ENCODE peak calls at places on chromosomes 11 and 22, in six cellular contexts. E is stomach, F is transverse colon, P is tibial nerve, T is A549, U is ovary. D is an unnamed sample.

GRCh38 chr11:124801636-124802312 is 1.6 kb upstream of the MSANTD2 start:
- DNase-seq in E (no peak), F (no peak), P (no peak), T (no peak), U (no peak), D (no peak)

GRCh38 chr11:111846640-111847039 is 24.7 kb downstream of the ALG9 start:
- DNase-seq in E (no peak), F (no peak), P (no peak), T (no peak), U (no peak), D (no peak)

GRCh38 chr22:46050451-46050845 is 73.5 kb upstream of the WNT7B start:
- DNase-seq in E (no peak), F (peak), P (no peak), T (no peak), U (peak), D (peak)

GRCh38 chr11:86182976-86183584 is 61.5 kb upstream of the EED start:
- DNase-seq in E (peak), F (peak), P (no peak), T (peak), U (no peak), D (no peak)

GRCh38 chr11:125170001-125170405 is 5.5 kb downstream of the PKNOX2 start:
- DNase-seq in E (no peak), F (no peak), P (no peak), T (no peak), U (no peak), D (peak)

GRCh38 chr11:35539781-35540281 is 14.4 kb upstream of the PAMR1 start:
- DNase-seq in E (no peak), F (peak), P (peak), T (no peak), U (peak), D (peak)

GRCh38 chr11:57205046-57205671 is 23.4 kb downstream of the LRRC55 start:
- DNase-seq in E (no peak), F (no peak), P (no peak), T (peak), U (no peak), D (no peak)

GRCh38 chr22:29095459-29095858 is 22.6 kb downstream of the KREMEN1 start:
- DNase-seq in E (no peak), F (no peak), P (no peak), T (no peak), U (no peak), D (no peak)

GRCh38 chr11:16942917-16943316 is 71.3 kb downstream of the PLEKHA7 start:
- DNase-seq in E (no peak), F (no peak), P (no peak), T (no peak), U (no peak), D (no peak)

GRCh38 chr11:134365011-134365925 is 33.5 kb downstream of the GLB1L2 start:
- DNase-seq in E (no peak), F (no peak), P (no peak), T (no peak), U (peak), D (peak)

GRCh38 chr22:36924151-36924698 is 10.8 kb downstream of the CSF2RB start:
- DNase-seq in E (no peak), F (no peak), P (no peak), T (no peak), U (no peak), D (no peak)

GRCh38 chr22:36922097-36922608 is 8.7 kb downstream of the CSF2RB start:
- DNase-seq in E (no peak), F (no peak), P (no peak), T (no peak), U (no peak), D (no peak)

GRCh38 chr22:36923458-36923784 is 10.0 kb downstream of the CSF2RB start:
- DNase-seq in E (no peak), F (no peak), P (no peak), T (no peak), U (no peak), D (no peak)

GRCh38 chr22:36922752-36923457 is 9.5 kb downstream of the CSF2RB start:
- DNase-seq in E (no peak), F (no peak), P (no peak), T (no peak), U (no peak), D (no peak)

GRCh38 chr22:36921309-36922096 is 8.1 kb downstream of the CSF2RB start:
- DNase-seq in E (peak), F (peak), P (no peak), T (no peak), U (no peak), D (no peak)
- TF ChIP-seq EP300 in E (no peak), F (no peak), P (no peak), T (no peak), U (no peak), D (no peak)

DNA sequence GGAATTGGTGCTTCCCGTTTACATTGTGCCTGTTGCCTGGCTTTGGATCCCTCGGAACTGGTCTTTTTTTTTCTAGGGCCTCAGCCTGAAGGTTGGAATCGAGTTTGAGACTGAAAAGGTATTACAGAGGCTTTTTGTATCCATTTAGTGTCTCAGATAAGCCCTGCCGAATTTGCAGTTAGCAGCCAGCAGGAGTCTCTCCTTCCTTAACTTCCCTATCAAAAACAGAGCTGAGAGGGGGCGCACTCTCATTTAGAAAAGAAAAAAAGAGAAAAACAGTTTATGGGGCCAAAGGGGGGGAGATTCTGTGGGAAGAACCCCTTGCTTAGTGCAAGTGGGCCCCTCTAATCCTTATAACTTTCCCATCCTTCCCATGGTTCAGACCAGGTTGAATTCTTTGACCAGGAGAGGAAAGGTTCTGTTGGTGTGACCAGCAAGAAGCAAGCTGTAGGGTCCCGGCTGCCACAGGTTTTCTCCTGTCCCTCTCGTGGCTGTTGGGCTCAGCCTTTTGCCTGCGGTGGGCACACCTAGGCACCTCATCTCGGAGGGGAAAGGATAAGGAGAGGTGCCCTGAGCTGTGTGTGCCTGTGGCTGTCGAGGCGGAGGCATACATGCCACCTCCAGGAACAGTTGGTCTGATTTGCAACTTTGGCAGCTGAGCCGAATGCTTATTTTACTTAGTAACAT is 565.1 kb upstream of the CNTN5 start:
- DNase-seq in E (no peak), F (no peak), P (no peak), T (no peak), U (no peak), D (no peak)
- TF ChIP-seq CTCF in E (no peak), F (no peak), P (no peak), T (no peak), U (no peak), D (no peak)

DNA sequence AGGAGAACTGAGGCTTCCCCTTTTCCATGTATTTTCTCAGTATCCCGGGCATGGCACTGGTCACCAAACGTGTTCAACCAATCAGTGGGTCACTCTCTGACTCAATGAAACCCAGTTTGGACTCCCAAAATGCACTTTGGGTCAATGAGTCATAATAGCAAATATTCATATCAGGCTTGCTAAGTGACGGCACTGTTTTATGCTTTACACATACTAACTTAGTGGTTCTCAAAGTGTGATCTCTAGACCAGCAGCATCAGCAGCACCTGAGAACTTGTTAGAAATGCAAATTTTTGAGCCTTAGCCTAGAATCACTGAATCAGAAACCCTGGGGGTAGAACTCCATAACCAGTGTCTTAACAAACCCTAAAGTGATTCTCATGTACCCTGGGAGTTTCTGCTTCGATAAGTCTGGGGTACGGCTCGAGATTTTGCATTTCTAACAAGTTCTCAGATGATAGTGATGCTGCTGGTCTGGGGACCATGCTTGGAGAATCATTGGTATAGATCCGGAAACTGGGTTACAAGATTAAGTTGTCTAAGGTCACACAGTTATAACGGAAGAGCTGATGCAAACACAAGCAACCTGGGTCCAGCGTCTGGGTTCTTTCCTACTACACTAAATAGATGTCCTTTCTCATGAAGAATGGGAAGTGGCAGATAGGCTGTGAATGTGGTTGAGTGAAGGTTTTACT is 35.6 kb downstream of the ETS1 start:
- DNase-seq in E (no peak), F (no peak), P (no peak), T (no peak), U (no peak), D (no peak)
- TF ChIP-seq EP300 in E (no peak), F (no peak), P (no peak), T (no peak), U (no peak), D (no peak)

DNA sequence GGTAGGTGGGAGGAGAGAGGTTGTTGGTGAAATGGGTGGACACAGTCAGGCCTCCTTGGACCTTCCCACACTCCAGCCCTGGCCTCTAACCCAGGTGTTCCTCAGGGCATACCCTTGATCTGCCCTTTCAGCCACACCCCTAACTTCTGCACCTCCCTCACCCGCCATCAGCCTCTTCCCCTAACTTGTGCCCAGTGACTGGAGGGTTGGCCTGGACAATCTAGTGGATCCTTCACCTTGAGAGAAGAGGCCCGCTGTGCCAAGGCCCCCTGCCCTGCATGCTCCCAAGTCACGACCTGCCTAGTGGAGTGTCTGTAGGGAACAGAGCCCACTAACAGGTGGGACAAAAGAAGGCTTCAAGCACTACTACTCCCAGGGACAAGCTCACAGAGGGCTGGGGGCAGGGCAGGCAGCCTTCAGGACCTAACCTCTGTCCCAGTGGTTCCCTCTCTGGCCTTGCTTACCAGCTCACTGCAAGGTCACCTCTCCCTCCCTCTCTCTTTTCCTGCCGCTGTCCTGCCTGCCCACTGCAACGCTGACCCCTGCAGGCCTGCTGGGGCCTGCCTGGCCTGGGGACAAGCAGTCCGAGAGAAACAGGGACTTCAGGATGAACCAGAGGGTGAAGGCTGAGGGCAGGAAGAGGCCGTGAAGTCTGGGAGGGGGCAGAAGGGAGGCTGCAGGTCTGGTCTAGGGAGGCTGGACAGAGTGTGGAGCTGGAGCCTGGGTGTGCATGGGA is 3.3 kb downstream of the SYT7 start:
- DNase-seq in E (peak), F (no peak), P (no peak), T (peak), U (no peak), D (no peak)
- TF ChIP-seq CTCF in E (no peak), F (no peak), P (no peak), T (peak), U (no peak), D (no peak)

GRCh38 chr22:42090596-42091445 is at the start of gene NDUFA6:
- DNase-seq in E (peak), F (peak), P (peak), T (peak), U (peak), D (peak)
- TF ChIP-seq EP300 in E (no peak), F (no peak), P (peak), T (no peak), U (no peak), D (no peak)

GRCh38 chr22:39185601-39186012 is 33.1 kb upstream of the CBX7 start:
- DNase-seq in E (no peak), F (no peak), P (no peak), T (no peak), U (no peak), D (peak)
- TF ChIP-seq CTCF in E (no peak), F (no peak), P (peak), T (no peak), U (no peak), D (no peak)

GRCh38 chr22:40491990-40492631 is 121.7 kb downstream of the SGSM3 start:
- DNase-seq in E (no peak), F (no peak), P (no peak), T (no peak), U (no peak), D (no peak)
- TF ChIP-seq EP300 in E (no peak), F (no peak), P (peak), T (no peak), U (no peak), D (no peak)

GRCh38 chr11:115552151-115552550 is 47.9 kb upstream of the CADM1 start:
- DNase-seq in E (no peak), F (no peak), P (no peak), T (no peak), U (no peak), D (no peak)
- TF ChIP-seq CTCF in E (no peak), F (no peak), P (no peak), T (no peak), U (no peak), D (no peak)

GRCh38 chr11:26137651-26138050 is 194.3 kb upstream of the ANO3 start:
- DNase-seq in E (no peak), F (no peak), P (no peak), T (no peak), U (no peak), D (no peak)

GRCh38 chr11:26134053-26134452 is 197.9 kb upstream of the ANO3 start:
- DNase-seq in E (no peak), F (no peak), P (no peak), T (no peak), U (no peak), D (no peak)

GRCh38 chr11:26134481-26135355 is 197.2 kb upstream of the ANO3 start:
- DNase-seq in E (no peak), F (no peak), P (no peak), T (peak), U (no peak), D (no peak)
- TF ChIP-seq EP300 in E (no peak), F (no peak), P (no peak), T (no peak), U (no peak), D (no peak)

GRCh38 chr11:67289226-67289650 is at the start of gene ANKRD13D:
- DNase-seq in E (peak), F (no peak), P (no peak), T (no peak), U (no peak), D (peak)

GRCh38 chr11:67289651-67290479 is 762 bp downstream of the ANKRD13D start:
- DNase-seq in E (no peak), F (no peak), P (no peak), T (peak), U (peak), D (peak)

GRCh38 chr11:67287355-67288197 is 1.5 kb upstream of the ANKRD13D start:
- DNase-seq in E (no peak), F (no peak), P (no peak), T (no peak), U (peak), D (peak)

GRCh38 chr11:67288198-67288451 is 978 bp upstream of the ANKRD13D start:
- DNase-seq in E (no peak), F (no peak), P (no peak), T (no peak), U (no peak), D (no peak)

DNA sequence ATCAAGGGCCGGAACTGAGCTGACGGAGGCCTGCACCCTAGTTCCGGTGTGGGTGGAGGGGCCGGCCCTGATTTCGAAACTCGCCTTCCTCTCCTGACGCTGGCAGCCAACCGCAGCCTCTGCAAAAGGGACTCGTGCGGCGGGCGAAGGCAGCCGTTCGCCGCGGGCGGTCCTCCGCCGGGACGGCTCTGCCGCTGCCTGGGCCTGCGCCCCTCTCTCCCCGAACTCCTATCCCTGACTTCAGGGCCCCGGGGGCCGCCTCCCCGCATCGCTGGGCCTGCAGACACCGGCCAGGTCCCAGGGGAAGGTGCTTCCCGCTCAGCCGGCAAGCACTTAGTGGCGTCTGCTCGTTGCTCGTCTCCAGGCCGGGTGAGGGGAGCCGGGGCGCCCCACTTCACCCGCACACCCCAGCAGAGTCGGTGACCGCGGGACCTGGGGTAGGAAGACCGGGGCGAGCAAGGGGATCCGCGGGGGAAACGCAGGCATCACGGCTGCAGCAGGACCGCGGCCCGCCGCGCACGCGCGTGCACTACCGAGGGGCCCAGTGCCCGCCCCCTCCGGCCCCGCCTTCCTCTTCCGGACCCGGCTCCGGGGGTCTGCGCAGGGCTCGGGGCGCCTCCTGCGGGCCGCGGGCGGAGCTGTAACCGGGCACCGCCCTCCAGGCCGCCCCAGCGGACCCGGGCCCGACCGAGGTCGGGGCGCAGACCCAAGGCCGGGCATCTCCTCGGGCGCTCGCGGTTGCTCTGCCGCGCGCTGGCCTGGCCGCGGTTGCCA is 464 bp upstream of the ANKRD13D start:
- DNase-seq in E (peak), F (peak), P (peak), T (peak), U (peak), D (peak)
- TF ChIP-seq CTCF in E (no peak), F (no peak), P (peak), T (peak), U (peak), D (no peak)

D was measured in sigmoid colon.